ENCODE peak calls at places on chromosomes 6 and 20, in four cellular contexts. One of them, this sample, is unnamed.

GRCh38 chr20:53032021-53033001 is 60.2 kb downstream of the TSHZ2 start:
- DNase-seq in H9: no peak
- DNase-seq in H1: no peak
- DNase-seq in IMR-90: peak; percentile 25
- DNase-seq in this sample: no peak

GRCh38 chr6:132190815-132191175 is 210.5 kb downstream of the MOXD1 start:
- DNase-seq in IMR-90: peak; percentile 65
- DNase-seq in H1: no peak
- DNase-seq in H9: no peak
- DNase-seq in this sample: no peak

GRCh38 chr20:2470051-2470431 is 548 bp downstream of the SNRPB start:
- DNase-seq in H9: no peak
- DNase-seq in H1: no peak
- DNase-seq in IMR-90: peak; percentile 55
- DNase-seq in this sample: peak; percentile 52

GRCh38 chr20:53737404-53738038 is 143.9 kb upstream of the ZNF217 start:
- DNase-seq in H9: no peak
- DNase-seq in IMR-90: no peak
- DNase-seq in H1: no peak
- DNase-seq in this sample: no peak

GRCh38 chr6:160417135-160417534 is 69.0 kb downstream of the SLC22A3 start:
- DNase-seq in IMR-90: no peak
- DNase-seq in H1: no peak
- DNase-seq in H9: no peak
- DNase-seq in this sample: no peak

GRCh38 chr20:24007073-24007595 is 18.6 kb upstream of the GGTLC1 start:
- DNase-seq in IMR-90: no peak
- DNase-seq in H9: no peak
- DNase-seq in H1: no peak
- DNase-seq in this sample: no peak

GRCh38 chr6:39128832-39129231 is 13.8 kb upstream of the SAYSD1 start:
- DNase-seq in H1: no peak
- DNase-seq in IMR-90: no peak
- DNase-seq in H9: no peak
- DNase-seq in this sample: no peak

GRCh38 chr6:3281669-3282460 is 23.1 kb downstream of the PSMG4 start:
- DNase-seq in H1: peak; percentile 21
- DNase-seq in H9: no peak
- DNase-seq in IMR-90: peak; percentile 85
- DNase-seq in this sample: peak; percentile 53

GRCh38 chr6:41546866-41547798 is 951 bp downstream of the FOXP4 start:
- DNase-seq in IMR-90: peak; percentile 30
- DNase-seq in H9: no peak
- DNase-seq in H1: no peak
- DNase-seq in this sample: peak; percentile 75

GRCh38 chr6:44182911-44183390 is 24.3 kb downstream of the CAPN11 start:
- DNase-seq in H1: no peak
- DNase-seq in IMR-90: no peak
- DNase-seq in H9: no peak
- DNase-seq in this sample: no peak

GRCh38 chr20:6008254-6008653 is 45.6 kb downstream of the LRRN4 start:
- DNase-seq in H1: no peak
- DNase-seq in H9: no peak
- DNase-seq in IMR-90: peak; percentile 92
- DNase-seq in this sample: no peak

GRCh38 chr6:126696921-126697693 is 357.2 kb downstream of the CENPW start:
- DNase-seq in H1: no peak
- DNase-seq in IMR-90: no peak
- DNase-seq in H9: no peak
- DNase-seq in this sample: peak; percentile 79

GRCh38 chr6:10194816-10195639 is 219.8 kb downstream of the TFAP2A start:
- DNase-seq in H1: no peak
- DNase-seq in H9: no peak
- DNase-seq in IMR-90: no peak
- DNase-seq in this sample: no peak

GRCh38 chr6:116971959-116972358 is 94.9 kb downstream of the RFX6 start:
- DNase-seq in H9: no peak
- DNase-seq in H1: no peak
- DNase-seq in IMR-90: peak; percentile 31
- DNase-seq in this sample: peak; percentile 60

GRCh38 chr6:104589940-104590339 is 269.8 kb downstream of the HACE1 start:
- DNase-seq in IMR-90: no peak
- DNase-seq in H1: no peak
- DNase-seq in H9: no peak
- DNase-seq in this sample: no peak

GRCh38 chr6:138504764-138505689 is 5.7 kb upstream of the NHSL1 start:
- DNase-seq in H9: no peak
- DNase-seq in H1: no peak
- DNase-seq in IMR-90: no peak
- DNase-seq in this sample: no peak

GRCh38 chr20:7248392-7248992 is 481.0 kb downstream of the BMP2 start:
- DNase-seq in H9: no peak
- DNase-seq in H1: no peak
- DNase-seq in IMR-90: no peak
- DNase-seq in this sample: no peak

GRCh38 chr6:139114741-139115140 is 20.1 kb upstream of the HECA start:
- DNase-seq in H1: no peak
- DNase-seq in H9: no peak
- DNase-seq in IMR-90: no peak
- DNase-seq in this sample: no peak

GRCh38 chr6:25447570-25447929 is 168.4 kb downstream of the CARMIL1 start:
- DNase-seq in IMR-90: no peak
- DNase-seq in H1: no peak
- DNase-seq in H9: no peak
- DNase-seq in this sample: no peak

GRCh38 chr6:87210979-87211378 is 55.6 kb downstream of the ZNF292 start:
- DNase-seq in H1: no peak
- DNase-seq in H9: no peak
- DNase-seq in IMR-90: no peak
- DNase-seq in this sample: peak; percentile 25

GRCh38 chr6:168195712-168196111 is 116.7 kb upstream of the FRMD1 start:
- DNase-seq in H1: no peak
- DNase-seq in H9: peak; percentile 12
- DNase-seq in IMR-90: no peak
- DNase-seq in this sample: no peak

GRCh38 chr6:122372647-122373046 is 26.8 kb upstream of the HSF2 start:
- DNase-seq in H1: no peak
- DNase-seq in H9: no peak
- DNase-seq in IMR-90: peak; percentile 6
- DNase-seq in this sample: peak; percentile 10

GRCh38 chr6:45587229-45588060 is 209.7 kb upstream of the SUPT3H start:
- DNase-seq in IMR-90: no peak
- DNase-seq in H9: no peak
- DNase-seq in H1: no peak
- DNase-seq in this sample: no peak

GRCh38 chr20:6566821-6567220 is 200.7 kb upstream of the BMP2 start:
- DNase-seq in H9: no peak
- DNase-seq in IMR-90: peak; percentile 96
- DNase-seq in H1: no peak
- DNase-seq in this sample: no peak

GRCh38 chr20:18985551-18985950 is 172.0 kb downstream of the SCP2D1 start:
- DNase-seq in IMR-90: no peak
- DNase-seq in H1: no peak
- DNase-seq in H9: no peak
- DNase-seq in this sample: no peak

GRCh38 chr20:18986895-18987580 is 173.5 kb downstream of the SCP2D1 start:
- DNase-seq in H1: no peak
- DNase-seq in IMR-90: no peak
- DNase-seq in H9: no peak
- DNase-seq in this sample: no peak

GRCh38 chr20:18987781-18988360 is 174.3 kb downstream of the SCP2D1 start:
- DNase-seq in IMR-90: no peak
- DNase-seq in H1: no peak
- DNase-seq in H9: no peak
- DNase-seq in this sample: no peak

GRCh38 chr20:18984238-18985200 is 170.9 kb downstream of the SCP2D1 start:
- DNase-seq in H1: no peak
- DNase-seq in IMR-90: no peak
- DNase-seq in H9: no peak
- DNase-seq in this sample: peak; percentile 16

DNA sequence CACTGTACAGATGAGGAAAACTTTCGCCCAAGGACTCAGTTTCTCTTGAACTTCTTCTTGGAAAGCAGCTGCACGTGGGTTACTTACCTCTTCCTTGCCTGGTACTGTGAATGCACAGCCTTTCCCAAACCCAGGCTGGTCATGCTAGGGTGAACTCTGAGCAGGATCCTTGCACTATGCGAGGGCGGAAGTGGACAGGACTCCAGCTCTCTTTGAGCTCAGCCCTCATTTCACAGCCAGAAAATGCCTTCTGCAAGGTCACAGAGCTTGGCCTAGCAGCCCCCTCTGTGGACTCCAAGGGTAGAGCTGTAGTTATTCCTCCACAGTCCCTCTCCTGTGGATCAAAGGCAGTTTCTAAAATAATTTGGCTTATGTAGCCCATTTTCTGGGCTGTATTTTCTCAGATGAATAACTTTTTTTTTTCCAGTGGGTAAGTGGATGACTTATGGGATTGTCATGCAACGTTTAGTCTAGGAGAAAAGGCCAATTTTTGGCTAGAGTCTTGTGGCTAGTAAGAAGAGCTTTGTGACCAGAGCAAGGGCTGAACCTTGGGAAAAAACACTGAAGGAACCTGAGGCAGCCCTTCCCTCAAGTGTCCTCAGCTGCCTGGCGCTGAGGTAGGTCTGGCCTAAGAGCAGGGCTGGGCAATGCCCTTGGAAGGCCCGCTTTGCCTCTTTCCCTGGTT is 172.7 kb downstream of the SCP2D1 start:
- DNase-seq in IMR-90: no peak
- DNase-seq in H9: no peak
- DNase-seq in H1: no peak
- DNase-seq in this sample: no peak
- H4K5ac ChIP-seq in IMR-90: no peak overlapping the region
- H4K5ac ChIP-seq in H9: no peak overlapping the region
- H4K5ac ChIP-seq in H1: no peak overlapping the region
- H4K5ac ChIP-seq in this sample: no peak overlapping the region

GRCh38 chr6:43172127-43173007 is 1.3 kb downstream of the SRF start:
- DNase-seq in IMR-90: peak; percentile 27
- DNase-seq in H1: no peak
- DNase-seq in H9: no peak
- DNase-seq in this sample: peak; percentile 57
- H4K8ac ChIP-seq in IMR-90: peak overlapping the region; percentile 86
- H4K8ac ChIP-seq in H1: peak overlapping the region; percentile 95
- H4K8ac ChIP-seq in H9: no peak overlapping the region
- H4K8ac ChIP-seq in this sample: peak overlapping the region; percentile 30

DNA sequence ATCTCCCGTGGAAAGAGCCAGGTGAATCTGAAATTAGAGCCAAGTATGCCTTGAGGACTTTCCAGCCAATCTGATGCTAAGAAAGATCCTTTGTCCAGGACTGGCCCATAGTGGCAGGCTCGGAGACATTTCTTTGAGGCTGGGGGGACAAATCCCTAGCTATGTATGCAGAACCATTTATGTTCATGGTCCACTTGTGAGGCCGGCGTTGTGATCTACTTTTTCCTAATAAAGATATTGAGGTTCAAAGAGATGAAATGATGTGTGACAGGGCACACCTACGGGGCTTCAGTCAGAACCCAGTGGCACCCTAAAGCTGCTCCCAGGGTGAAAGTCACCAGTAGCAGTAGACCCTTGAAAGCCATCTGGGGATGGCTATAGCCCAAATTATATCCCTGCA is 120.3 kb upstream of the MAFB start:
- DNase-seq in H1: no peak
- DNase-seq in IMR-90: no peak
- DNase-seq in H9: no peak
- DNase-seq in this sample: no peak
- H4K5ac ChIP-seq in H1: no peak overlapping the region
- H4K5ac ChIP-seq in IMR-90: no peak overlapping the region
- H4K5ac ChIP-seq in H9: no peak overlapping the region
- H4K5ac ChIP-seq in this sample: no peak overlapping the region

DNA sequence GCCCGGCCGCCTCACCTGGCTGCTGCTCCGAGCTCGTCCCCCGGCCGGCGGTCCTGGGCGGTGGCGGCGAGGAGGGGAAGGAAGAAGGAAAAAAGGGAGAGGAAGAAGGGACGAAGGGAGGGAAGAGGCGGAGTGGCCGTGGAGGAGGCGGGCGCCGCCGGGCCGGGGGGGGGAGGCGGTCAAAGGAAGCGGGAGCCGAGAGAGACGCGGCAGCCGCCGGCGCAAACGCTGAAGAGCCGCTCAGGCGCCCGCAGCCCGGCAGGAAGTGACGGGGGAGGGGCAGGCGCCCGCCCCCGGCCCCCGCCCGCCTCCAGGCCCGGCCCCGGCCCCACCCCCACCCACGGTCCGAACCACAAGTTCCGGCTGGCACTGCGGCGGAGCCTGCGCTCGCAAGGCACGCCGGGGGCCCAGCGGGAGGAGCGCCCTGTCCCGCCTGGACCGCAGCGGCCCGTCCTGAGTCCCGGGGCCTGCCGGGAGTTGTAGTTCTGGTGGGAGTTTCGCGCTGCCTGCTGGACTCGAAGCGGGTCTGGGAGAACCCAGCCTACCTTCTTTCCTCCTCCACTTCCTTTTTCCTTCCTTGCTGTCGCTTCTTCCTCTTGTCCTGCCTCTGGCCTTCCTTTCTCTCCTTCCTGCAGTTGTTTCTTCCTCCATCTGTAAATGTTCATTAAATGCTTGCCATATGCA is at the start of gene STAU1:
- DNase-seq in IMR-90: peak; percentile 93
- DNase-seq in H9: peak; percentile 98
- DNase-seq in H1: peak; percentile 91
- DNase-seq in this sample: peak; percentile 99
- H4K8ac ChIP-seq in IMR-90: peak within 1 kb of the TSS; percentile 91
- H4K8ac ChIP-seq in H9: no peak within 1 kb of the TSS
- H4K8ac ChIP-seq in H1: peak within 1 kb of the TSS; percentile 80
- H4K8ac ChIP-seq in this sample: peak within 1 kb of the TSS; percentile 76

DNA sequence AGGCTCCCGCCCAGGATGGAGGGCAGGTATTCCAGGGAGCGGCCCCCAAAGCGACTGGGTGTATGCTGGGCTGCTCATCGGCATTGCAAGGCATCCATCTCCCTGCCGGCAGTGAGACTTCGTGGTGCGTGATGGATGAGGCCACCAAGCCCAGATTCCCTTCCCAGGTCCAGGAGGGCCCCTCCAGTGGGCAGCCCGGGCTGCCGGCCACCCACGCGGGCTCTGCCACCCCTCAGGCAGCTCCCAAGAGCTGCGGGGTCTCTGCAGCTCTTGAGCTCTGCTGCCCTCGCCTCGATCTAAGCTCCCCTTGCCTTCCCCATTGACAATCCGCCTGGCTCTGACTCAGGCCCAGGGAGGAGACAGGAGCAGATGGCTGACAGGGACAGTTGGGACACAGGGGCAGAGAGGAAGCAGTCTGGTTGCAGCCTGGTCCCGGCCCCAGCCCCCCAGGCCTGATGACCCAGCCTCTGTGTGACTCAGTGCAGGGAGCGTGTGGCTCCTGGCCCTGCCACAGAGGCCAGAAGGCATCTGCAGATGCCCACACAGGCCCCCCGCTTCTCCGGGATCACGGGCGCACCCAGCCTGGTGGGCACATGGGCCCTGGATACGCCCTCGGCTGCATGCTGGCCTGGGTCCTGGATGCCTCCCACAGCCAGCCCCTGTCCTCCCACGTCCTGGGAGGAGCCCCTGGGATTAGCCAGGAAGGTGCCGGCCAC is 33.0 kb downstream of the SLCO4A1 start:
- DNase-seq in H1: no peak
- DNase-seq in H9: no peak
- DNase-seq in IMR-90: no peak
- DNase-seq in this sample: no peak
- H4K5ac ChIP-seq in H1: no peak overlapping the region
- H4K5ac ChIP-seq in H9: no peak overlapping the region
- H4K5ac ChIP-seq in IMR-90: no peak overlapping the region
- H4K5ac ChIP-seq in this sample: no peak overlapping the region

GRCh38 chr6:11538049-11538798 is 675 bp downstream of the TMEM170B start:
- DNase-seq in H9: peak; percentile 37
- DNase-seq in H1: no peak
- DNase-seq in IMR-90: no peak
- DNase-seq in this sample: peak; percentile 42
- H4K8ac ChIP-seq in H9: no peak overlapping the region
- H4K8ac ChIP-seq in H1: peak overlapping the region; percentile 64
- H4K8ac ChIP-seq in IMR-90: no peak overlapping the region
- H4K8ac ChIP-seq in this sample: no peak overlapping the region